ENCODE peak calls at places on chromosomes 2 and 18, in four cellular contexts. H is uterus, G is testis, C is A549. X is an unnamed sample.
A peak's percentile ranks its signal among the peaks of the same experiment; 100 is the strongest.

GRCh38 chr2:157185828-157186227 is 71.7 kb upstream of the GALNT5 start:
- DNase-seq in H (no peak), G (no peak), C (no peak), X (no peak)

GRCh38 chr2:68824831-68825230 is 46.4 kb downstream of the BMP10 start:
- DNase-seq in H (no peak), G (no peak), C (no peak), X (no peak)

GRCh38 chr2:128306931-128307460 is 11.7 kb downstream of the HS6ST1 start:
- DNase-seq in H (peak; percentile 16), G (no peak), C (no peak), X (no peak)

GRCh38 chr2:64657416-64657815 is 3.7 kb upstream of the SERTAD2 start:
- DNase-seq in H (no peak), G (no peak), C (no peak), X (no peak)

GRCh38 chr2:234107861-234108260 is 57.4 kb downstream of the SPP2 start:
- DNase-seq in H (no peak), G (no peak), C (no peak), X (no peak)

GRCh38 chr2:9165625-9166024 is 41.0 kb upstream of the ASAP2 start:
- DNase-seq in H (no peak), G (no peak), C (no peak), X (no peak)

GRCh38 chr2:20208487-20208882 is 16.4 kb downstream of the SDC1 start:
- DNase-seq in H (no peak), G (no peak), C (no peak), X (peak; percentile 60)

GRCh38 chr2:239202836-239203235 is 198.0 kb downstream of the HDAC4 start:
- DNase-seq in H (no peak), G (no peak), C (no peak), X (no peak)

GRCh38 chr2:70255637-70256314 is 2.2 kb upstream of the PCYOX1 start:
- DNase-seq in H (no peak), G (no peak), C (no peak), X (no peak)

GRCh38 chr18:29250843-29251242 is 1073.9 kb upstream of the CDH2 start:
- DNase-seq in H (no peak), G (no peak), C (no peak), X (no peak)

GRCh38 chr2:41194235-41194634 is 742.3 kb upstream of the SLC8A1 start:
- DNase-seq in H (no peak), G (peak; percentile 21), C (no peak), X (peak; percentile 25)

GRCh38 chr2:240530181-240530580 is 27.6 kb downstream of the ANKMY1 start:
- DNase-seq in H (no peak), G (no peak), C (no peak), X (no peak)

GRCh38 chr2:104286806-104287205 is 567.1 kb upstream of the POU3F3 start:
- DNase-seq in H (no peak), G (no peak), C (no peak), X (no peak)

GRCh38 chr2:81645750-81646301 is 1341.3 kb upstream of the LRRTM1 start:
- DNase-seq in H (no peak), G (no peak), C (no peak), X (no peak)

GRCh38 chr2:152134488-152135280 is 35.8 kb upstream of the CACNB4 start:
- DNase-seq in H (no peak), G (peak; percentile 21), C (no peak), X (no peak)

GRCh38 chr18:73842795-73843394 is 304.7 kb downstream of the FBXO15 start:
- DNase-seq in H (peak; percentile 19), G (peak; percentile 66), C (peak; percentile 40), X (peak; percentile 45)

GRCh38 chr2:2687745-2688144 is 356.7 kb upstream of the MYT1L start:
- DNase-seq in H (no peak), G (no peak), C (no peak), X (no peak)

GRCh38 chr18:41643427-41643826 is 311.6 kb upstream of the PIK3C3 start:
- DNase-seq in H (no peak), G (no peak), C (no peak), X (no peak)

GRCh38 chr2:3464401-3465005 is 54.8 kb downstream of the ADI1 start:
- DNase-seq in H (peak; percentile 13), G (no peak), C (no peak), X (no peak)

GRCh38 chr2:217947341-217948316 is 55.2 kb downstream of the TNS1 start:
- DNase-seq in H (peak; percentile 11), G (no peak), C (no peak), X (peak; percentile 28)

GRCh38 chr2:86787701-86788100 is 3.0 kb downstream of the CD8A start:
- DNase-seq in H (no peak), G (peak; percentile 52), C (peak; percentile 16), X (no peak)

GRCh38 chr18:68456985-68457384 is 257.9 kb downstream of the TMX3 start:
- DNase-seq in H (no peak), G (no peak), C (no peak), X (no peak)

GRCh38 chr2:160308476-160308875 is 108.4 kb upstream of the ITGB6 start:
- DNase-seq in H (no peak), G (no peak), C (no peak), X (no peak)

GRCh38 chr18:79461627-79462026 is 65.9 kb downstream of the NFATC1 start:
- DNase-seq in H (no peak), G (no peak), C (no peak), X (no peak)

GRCh38 chr18:31103423-31103822 is 1.2 kb upstream of the DSC2 start:
- DNase-seq in H (no peak), G (no peak), C (no peak), X (no peak)
- TF ChIP-seq POLR2A in H (no peak), G (no peak), C (no peak), X (no peak)

DNA sequence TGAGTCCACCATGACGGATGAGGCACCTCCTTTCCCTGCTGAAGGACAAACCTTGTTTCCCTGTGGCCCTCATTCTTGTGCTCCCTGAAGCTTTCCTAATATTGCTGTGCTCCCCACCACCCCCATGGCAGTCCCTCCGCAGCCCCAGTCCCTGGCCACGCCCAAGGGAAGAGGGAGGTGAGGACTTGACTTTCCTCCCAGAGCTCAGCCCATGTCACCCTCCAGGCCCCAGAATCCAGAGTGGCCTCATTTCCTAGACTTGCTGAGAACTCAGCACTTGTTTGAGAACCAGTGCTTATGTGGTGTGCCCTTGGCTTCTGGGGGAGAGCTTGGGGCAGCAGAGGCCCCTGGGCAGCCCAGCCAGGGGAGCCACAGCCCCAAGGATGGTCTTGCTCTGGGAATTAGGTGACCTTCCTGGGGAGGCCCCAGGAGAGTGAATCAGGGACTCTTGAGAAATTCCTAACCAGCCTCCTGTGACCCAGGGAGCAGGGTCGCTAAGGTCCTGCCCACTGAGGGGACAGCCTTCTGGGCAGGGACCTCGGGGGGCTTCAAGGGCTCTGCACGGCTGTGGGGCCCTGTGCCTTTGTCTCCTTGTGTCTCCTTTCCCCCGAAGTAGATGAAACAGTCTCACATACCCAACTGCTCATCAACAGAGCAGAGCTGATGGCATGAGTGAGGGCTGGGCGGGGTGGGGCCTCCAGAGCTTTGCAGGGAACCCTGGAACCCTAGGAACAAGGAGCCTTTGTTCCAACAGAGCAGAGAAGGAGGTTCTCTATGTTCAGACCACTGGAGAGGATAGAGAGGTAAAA is 27.9 kb downstream of the PSD4 start:
- DNase-seq in H (no peak), G (no peak), C (no peak), X (no peak)
- TF ChIP-seq POLR2A in H (no peak), G (no peak), C (no peak), X (no peak)

GRCh38 chr2:39914949-39915348 is 135.9 kb upstream of the THUMPD2 start:
- DNase-seq in H (no peak), G (no peak), C (no peak), X (no peak)

GRCh38 chr2:39918886-39919285 is 139.8 kb upstream of the THUMPD2 start:
- DNase-seq in H (no peak), G (no peak), C (no peak), X (no peak)

GRCh38 chr2:39919511-39920317 is 140.7 kb upstream of the THUMPD2 start:
- DNase-seq in H (no peak), G (no peak), C (no peak), X (no peak)

DNA sequence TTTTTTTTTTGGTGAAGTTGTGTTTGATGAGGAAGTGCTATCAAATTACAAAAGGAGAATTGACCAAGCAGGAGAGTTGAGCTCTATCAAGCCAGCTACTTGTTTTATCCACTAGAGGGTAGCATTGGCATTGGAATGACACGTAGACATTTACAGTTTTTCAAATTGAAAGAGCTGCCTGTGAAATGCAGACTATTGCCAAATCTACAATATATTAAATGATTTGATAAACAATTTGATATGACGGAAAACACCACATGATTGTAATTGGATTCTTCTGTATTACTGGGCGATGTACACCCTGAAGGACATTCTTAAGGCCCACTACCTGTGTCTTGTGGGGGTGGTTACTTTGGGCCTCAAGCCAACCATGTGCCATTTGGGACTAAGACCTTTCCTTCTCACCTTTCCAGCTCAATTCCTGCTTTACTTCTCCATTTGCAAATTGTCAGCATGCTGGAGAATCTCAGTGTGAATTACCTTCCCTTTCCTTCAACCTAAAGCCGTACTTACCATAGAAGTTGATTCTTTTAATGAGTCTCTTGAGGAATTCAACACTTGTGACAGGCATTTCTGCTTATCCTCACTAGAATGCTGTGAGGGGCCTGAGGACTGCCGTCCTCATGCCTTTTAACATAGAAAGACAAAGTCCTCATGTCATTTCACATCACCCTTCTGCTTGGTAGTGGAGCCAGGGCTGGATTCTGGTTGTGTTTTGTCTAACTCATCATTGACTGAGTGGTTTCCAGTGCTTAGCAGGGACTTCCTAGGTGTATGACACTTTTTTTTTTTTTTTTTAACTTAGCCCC is 134.8 kb upstream of the THUMPD2 start:
- DNase-seq in H (no peak), G (no peak), C (peak; percentile 73), X (no peak)
- TF ChIP-seq POLR2A in H (no peak), G (no peak), C (no peak), X (no peak)

GRCh38 chr2:73111300-73112025 is 1.3 kb downstream of the RAB11FIP5 start:
- DNase-seq in H (no peak), G (peak; percentile 18), C (peak; percentile 61), X (peak; percentile 54)
- TF ChIP-seq POLR2A in H (peak; percentile 35), G (no peak), C (no peak), X (no peak)

DNA sequence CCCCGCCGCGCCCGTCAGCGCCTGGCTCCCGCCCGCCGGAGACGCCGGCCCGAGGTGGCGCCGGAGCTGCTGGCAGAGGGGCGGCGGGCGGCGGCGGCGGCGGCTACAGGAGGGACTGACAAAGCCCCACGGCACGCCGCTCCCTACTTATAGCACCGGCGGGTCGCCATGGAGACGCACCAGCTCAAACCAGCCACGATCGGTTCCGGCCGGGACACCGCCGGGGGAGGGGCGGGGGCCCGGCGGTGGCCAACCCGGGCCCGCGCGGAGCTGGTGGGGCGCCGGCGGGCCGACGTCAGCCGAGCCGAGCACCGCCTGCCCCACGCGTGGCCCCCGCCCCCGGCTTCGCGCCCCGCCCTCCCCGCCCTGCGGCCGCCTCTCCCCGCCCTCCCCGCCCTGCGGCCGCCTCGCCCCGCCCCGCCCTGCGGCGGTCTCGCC is at the start of gene ODC1:
- DNase-seq in H (peak; percentile 95), G (peak; percentile 96), C (peak; percentile 93), X (peak; percentile 97)
- TF ChIP-seq POLR2A in H (peak; percentile 43), G (no peak), C (peak; percentile 59), X (no peak)

GRCh38 chr2:27442981-27443323 is 771 bp downstream of the KRTCAP3 start:
- DNase-seq in H (no peak), G (no peak), C (no peak), X (peak; percentile 47)
- TF ChIP-seq POLR2A in H (no peak), G (no peak), C (no peak), X (no peak)

X was measured in stomach.